ENCODE peak calls at places on chromosomes 11 and 22, in nine cellular contexts. One of them, this sample, is unnamed.

GRCh38 chr11:66015094-66015881 is 3.5 kb downstream of the CST6 start:
- DNase-seq in esophagus squamous epithelium: no peak
- DNase-seq in ovary: no peak
- DNase-seq in B cell: no peak
- DNase-seq in OCI-LY7: no peak
- DNase-seq in body of pancreas: no peak
- DNase-seq in GM20000: peak; percentile 14
- DNase-seq in Caco-2: no peak
- DNase-seq in progenitor cell of endocrine pancreas: no peak
- DNase-seq in this sample: no peak

GRCh38 chr11:71059662-71060061 is 192.7 kb downstream of the SHANK2 start:
- DNase-seq in ovary: no peak
- DNase-seq in Caco-2: no peak
- DNase-seq in OCI-LY7: no peak
- DNase-seq in progenitor cell of endocrine pancreas: no peak
- DNase-seq in esophagus squamous epithelium: no peak
- DNase-seq in B cell: no peak
- DNase-seq in body of pancreas: no peak
- DNase-seq in GM20000: no peak
- DNase-seq in this sample: no peak

GRCh38 chr11:80980221-80980620 is 1539.4 kb upstream of the TENM4 start:
- DNase-seq in body of pancreas: no peak
- DNase-seq in ovary: no peak
- DNase-seq in B cell: no peak
- DNase-seq in OCI-LY7: no peak
- DNase-seq in GM20000: no peak
- DNase-seq in Caco-2: no peak
- DNase-seq in progenitor cell of endocrine pancreas: no peak
- DNase-seq in esophagus squamous epithelium: no peak
- DNase-seq in this sample: no peak

GRCh38 chr11:92413757-92414513 is 189.3 kb downstream of the FAT3 start:
- DNase-seq in Caco-2: no peak
- DNase-seq in esophagus squamous epithelium: no peak
- DNase-seq in progenitor cell of endocrine pancreas: no peak
- DNase-seq in OCI-LY7: no peak
- DNase-seq in GM20000: no peak
- DNase-seq in B cell: peak; percentile 6
- DNase-seq in body of pancreas: no peak
- DNase-seq in ovary: no peak
- DNase-seq in this sample: no peak

GRCh38 chr11:120095516-120095915 is 42.4 kb downstream of the TRIM29 start:
- DNase-seq in OCI-LY7: no peak
- DNase-seq in esophagus squamous epithelium: no peak
- DNase-seq in Caco-2: no peak
- DNase-seq in body of pancreas: no peak
- DNase-seq in GM20000: no peak
- DNase-seq in B cell: no peak
- DNase-seq in progenitor cell of endocrine pancreas: no peak
- DNase-seq in ovary: no peak
- DNase-seq in this sample: no peak

GRCh38 chr11:44244649-44245308 is 65.2 kb downstream of the ALX4 start:
- DNase-seq in esophagus squamous epithelium: no peak
- DNase-seq in OCI-LY7: no peak
- DNase-seq in body of pancreas: no peak
- DNase-seq in B cell: no peak
- DNase-seq in ovary: no peak
- DNase-seq in progenitor cell of endocrine pancreas: no peak
- DNase-seq in Caco-2: no peak
- DNase-seq in GM20000: no peak
- DNase-seq in this sample: no peak

GRCh38 chr11:126352934-126353801 is 2.3 kb upstream of the ST3GAL4 start:
- DNase-seq in OCI-LY7: peak; percentile 63
- DNase-seq in B cell: no peak
- DNase-seq in esophagus squamous epithelium: no peak
- DNase-seq in Caco-2: no peak
- DNase-seq in ovary: no peak
- DNase-seq in body of pancreas: no peak
- DNase-seq in GM20000: peak; percentile 46
- DNase-seq in progenitor cell of endocrine pancreas: no peak
- DNase-seq in this sample: no peak

GRCh38 chr22:30245985-30246901 is at the start of gene LIF:
- DNase-seq in Caco-2: peak; percentile 56
- DNase-seq in body of pancreas: no peak
- DNase-seq in esophagus squamous epithelium: no peak
- DNase-seq in GM20000: peak; percentile 81
- DNase-seq in OCI-LY7: no peak
- DNase-seq in progenitor cell of endocrine pancreas: peak; percentile 30
- DNase-seq in ovary: no peak
- DNase-seq in B cell: peak; percentile 88
- DNase-seq in this sample: peak; percentile 27

GRCh38 chr11:44761546-44761961 is 34.8 kb downstream of the TSPAN18 start:
- DNase-seq in OCI-LY7: no peak
- DNase-seq in esophagus squamous epithelium: no peak
- DNase-seq in B cell: no peak
- DNase-seq in progenitor cell of endocrine pancreas: no peak
- DNase-seq in body of pancreas: no peak
- DNase-seq in Caco-2: no peak
- DNase-seq in GM20000: no peak
- DNase-seq in ovary: peak; percentile 20
- DNase-seq in this sample: no peak

GRCh38 chr22:24498826-24499225 is 3.7 kb downstream of the UPB1 start:
- DNase-seq in OCI-LY7: no peak
- DNase-seq in progenitor cell of endocrine pancreas: no peak
- DNase-seq in B cell: no peak
- DNase-seq in ovary: no peak
- DNase-seq in Caco-2: no peak
- DNase-seq in GM20000: no peak
- DNase-seq in body of pancreas: no peak
- DNase-seq in esophagus squamous epithelium: no peak
- DNase-seq in this sample: no peak
- TF ChIP-seq CTCF in OCI-LY7: no peak
- TF ChIP-seq CTCF in progenitor cell of endocrine pancreas: no peak
- TF ChIP-seq CTCF in B cell: no peak
- TF ChIP-seq CTCF in ovary: no peak
- TF ChIP-seq CTCF in Caco-2: no peak
- TF ChIP-seq CTCF in GM20000: no peak
- TF ChIP-seq CTCF in body of pancreas: no peak
- TF ChIP-seq CTCF in esophagus squamous epithelium: no peak
- TF ChIP-seq CTCF in this sample: no peak

GRCh38 chr22:40407021-40407761 is 36.8 kb downstream of the SGSM3 start:
- DNase-seq in OCI-LY7: no peak
- DNase-seq in ovary: no peak
- DNase-seq in GM20000: no peak
- DNase-seq in body of pancreas: no peak
- DNase-seq in Caco-2: no peak
- DNase-seq in esophagus squamous epithelium: no peak
- DNase-seq in B cell: no peak
- DNase-seq in progenitor cell of endocrine pancreas: no peak
- DNase-seq in this sample: no peak
- TF ChIP-seq CTCF in OCI-LY7: no peak
- TF ChIP-seq CTCF in ovary: no peak
- TF ChIP-seq CTCF in GM20000: no peak
- TF ChIP-seq CTCF in body of pancreas: no peak
- TF ChIP-seq CTCF in Caco-2: no peak
- TF ChIP-seq CTCF in esophagus squamous epithelium: no peak
- TF ChIP-seq CTCF in B cell: no peak
- TF ChIP-seq CTCF in progenitor cell of endocrine pancreas: no peak
- TF ChIP-seq CTCF in this sample: no peak

GRCh38 chr11:124740277-124740882 is 638 bp downstream of the NRGN start:
- DNase-seq in body of pancreas: no peak
- DNase-seq in progenitor cell of endocrine pancreas: no peak
- DNase-seq in Caco-2: peak; percentile 61
- DNase-seq in GM20000: peak; percentile 75
- DNase-seq in esophagus squamous epithelium: no peak
- DNase-seq in B cell: peak; percentile 81
- DNase-seq in ovary: no peak
- DNase-seq in OCI-LY7: peak; percentile 64
- DNase-seq in this sample: no peak
- TF ChIP-seq CTCF in body of pancreas: peak; percentile 15
- TF ChIP-seq CTCF in progenitor cell of endocrine pancreas: peak; percentile 57
- TF ChIP-seq CTCF in Caco-2: peak; percentile 61
- TF ChIP-seq CTCF in GM20000: peak; percentile 32
- TF ChIP-seq CTCF in esophagus squamous epithelium: no peak
- TF ChIP-seq CTCF in B cell: peak; percentile 78
- TF ChIP-seq CTCF in ovary: no peak
- TF ChIP-seq CTCF in OCI-LY7: peak; percentile 70
- TF ChIP-seq CTCF in this sample: peak; percentile 62

DNA sequence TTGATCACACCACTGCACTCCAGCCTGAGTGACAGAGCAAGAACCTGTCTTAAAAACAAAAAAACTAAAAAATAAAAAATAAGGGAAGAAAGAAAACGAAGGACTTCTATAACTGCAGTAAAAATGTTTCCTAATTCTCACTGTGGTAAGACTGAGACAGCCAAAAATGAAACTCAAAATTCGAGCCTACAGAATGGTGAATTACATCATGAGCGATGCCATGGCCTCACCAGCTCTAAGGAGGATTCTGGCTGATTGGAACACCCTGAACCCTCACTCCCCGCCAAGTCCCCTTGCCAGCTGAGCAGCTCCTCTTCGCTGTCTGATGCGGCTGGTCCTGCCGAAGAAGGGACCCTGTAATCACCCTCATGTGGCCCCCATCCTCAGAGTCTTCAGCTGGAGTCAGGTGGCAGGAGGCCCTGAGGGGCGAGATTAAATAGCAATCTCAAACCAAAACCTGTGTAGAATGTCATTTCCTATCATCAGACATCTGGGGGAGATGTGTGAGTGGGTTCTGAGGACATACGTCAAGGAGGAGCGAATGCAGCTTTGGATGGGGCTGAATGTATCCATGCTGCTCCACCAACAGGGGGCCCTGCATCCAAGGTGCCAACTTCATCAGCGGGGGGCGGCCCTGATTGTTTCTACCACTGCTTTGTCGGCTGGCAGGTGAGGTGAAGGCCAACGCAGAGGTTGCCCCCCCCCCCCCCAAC is 29.2 kb downstream of the PDGFB start:
- DNase-seq in progenitor cell of endocrine pancreas: no peak
- DNase-seq in B cell: no peak
- DNase-seq in GM20000: no peak
- DNase-seq in body of pancreas: no peak
- DNase-seq in Caco-2: no peak
- DNase-seq in esophagus squamous epithelium: no peak
- DNase-seq in OCI-LY7: peak; percentile 23
- DNase-seq in ovary: no peak
- DNase-seq in this sample: peak; percentile 33
- TF ChIP-seq CTCF in progenitor cell of endocrine pancreas: peak; percentile 48
- TF ChIP-seq CTCF in B cell: no peak
- TF ChIP-seq CTCF in GM20000: peak; percentile 36
- TF ChIP-seq CTCF in body of pancreas: no peak
- TF ChIP-seq CTCF in Caco-2: peak; percentile 17
- TF ChIP-seq CTCF in esophagus squamous epithelium: no peak
- TF ChIP-seq CTCF in OCI-LY7: peak; percentile 69
- TF ChIP-seq CTCF in ovary: no peak
- TF ChIP-seq CTCF in this sample: peak; percentile 14

GRCh38 chr11:12914401-12914912 is 94.7 kb upstream of the RASSF10 start:
- DNase-seq in body of pancreas: peak; percentile 93
- DNase-seq in ovary: no peak
- DNase-seq in B cell: no peak
- DNase-seq in GM20000: no peak
- DNase-seq in OCI-LY7: peak; percentile 6
- DNase-seq in esophagus squamous epithelium: no peak
- DNase-seq in Caco-2: peak; percentile 67
- DNase-seq in progenitor cell of endocrine pancreas: peak; percentile 61
- DNase-seq in this sample: no peak
- TF ChIP-seq CTCF in body of pancreas: peak; percentile 58
- TF ChIP-seq CTCF in ovary: no peak
- TF ChIP-seq CTCF in B cell: no peak
- TF ChIP-seq CTCF in GM20000: peak; percentile 22
- TF ChIP-seq CTCF in OCI-LY7: peak; percentile 75
- TF ChIP-seq CTCF in esophagus squamous epithelium: no peak
- TF ChIP-seq CTCF in Caco-2: peak; percentile 89
- TF ChIP-seq CTCF in progenitor cell of endocrine pancreas: peak; percentile 82
- TF ChIP-seq CTCF in this sample: no peak

GRCh38 chr11:6273188-6273587 is 13.6 kb downstream of the CCKBR start:
- DNase-seq in OCI-LY7: no peak
- DNase-seq in B cell: no peak
- DNase-seq in ovary: no peak
- DNase-seq in progenitor cell of endocrine pancreas: no peak
- DNase-seq in body of pancreas: no peak
- DNase-seq in esophagus squamous epithelium: no peak
- DNase-seq in GM20000: no peak
- DNase-seq in Caco-2: no peak
- DNase-seq in this sample: no peak
- TF ChIP-seq CTCF in OCI-LY7: no peak
- TF ChIP-seq CTCF in B cell: no peak
- TF ChIP-seq CTCF in ovary: no peak
- TF ChIP-seq CTCF in progenitor cell of endocrine pancreas: no peak
- TF ChIP-seq CTCF in body of pancreas: no peak
- TF ChIP-seq CTCF in esophagus squamous epithelium: no peak
- TF ChIP-seq CTCF in GM20000: no peak
- TF ChIP-seq CTCF in Caco-2: no peak
- TF ChIP-seq CTCF in this sample: no peak

GRCh38 chr11:101862410-101863233 is 52.2 kb upstream of the CEP126 start:
- DNase-seq in body of pancreas: peak; percentile 15
- DNase-seq in B cell: no peak
- DNase-seq in GM20000: no peak
- DNase-seq in esophagus squamous epithelium: no peak
- DNase-seq in ovary: peak; percentile 36
- DNase-seq in OCI-LY7: peak; percentile 28
- DNase-seq in Caco-2: peak; percentile 81
- DNase-seq in progenitor cell of endocrine pancreas: no peak
- DNase-seq in this sample: no peak
- TF ChIP-seq CTCF in body of pancreas: no peak
- TF ChIP-seq CTCF in B cell: no peak
- TF ChIP-seq CTCF in GM20000: no peak
- TF ChIP-seq CTCF in esophagus squamous epithelium: no peak
- TF ChIP-seq CTCF in ovary: no peak
- TF ChIP-seq CTCF in OCI-LY7: peak; percentile 55
- TF ChIP-seq CTCF in Caco-2: peak; percentile 86
- TF ChIP-seq CTCF in progenitor cell of endocrine pancreas: peak; percentile 57
- TF ChIP-seq CTCF in this sample: no peak

DNA sequence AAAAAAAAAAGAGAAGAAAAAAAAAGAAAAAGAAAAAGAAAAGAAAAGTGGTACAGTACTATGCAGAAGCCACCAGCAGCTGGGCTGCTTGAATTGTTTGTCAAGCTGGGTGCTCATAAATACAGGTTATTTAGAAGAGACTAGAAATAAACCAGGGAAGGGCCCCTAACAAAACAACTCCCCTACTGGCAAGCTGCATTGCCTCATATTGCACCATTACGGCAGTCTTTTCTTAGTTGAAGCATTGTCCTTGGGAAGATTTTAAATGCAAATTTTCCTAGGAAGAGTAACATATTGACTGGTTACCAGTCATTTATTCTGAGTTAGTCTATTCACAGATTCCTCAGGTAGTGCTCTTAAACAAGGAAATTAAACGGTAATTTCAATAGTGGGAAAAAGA is 19.1 kb upstream of the CEP295 start:
- DNase-seq in esophagus squamous epithelium: no peak
- DNase-seq in B cell: no peak
- DNase-seq in ovary: no peak
- DNase-seq in body of pancreas: no peak
- DNase-seq in progenitor cell of endocrine pancreas: no peak
- DNase-seq in Caco-2: no peak
- DNase-seq in OCI-LY7: no peak
- DNase-seq in GM20000: no peak
- DNase-seq in this sample: no peak
- TF ChIP-seq CTCF in esophagus squamous epithelium: no peak
- TF ChIP-seq CTCF in B cell: no peak
- TF ChIP-seq CTCF in ovary: no peak
- TF ChIP-seq CTCF in body of pancreas: no peak
- TF ChIP-seq CTCF in progenitor cell of endocrine pancreas: no peak
- TF ChIP-seq CTCF in Caco-2: no peak
- TF ChIP-seq CTCF in OCI-LY7: no peak
- TF ChIP-seq CTCF in GM20000: no peak
- TF ChIP-seq CTCF in this sample: no peak

This sample was measured in CD4-positive, alpha-beta T cell.